ENCODE peak calls at places on chromosomes 4 and X, in five cellular contexts. X is HCT116, M is K562, Q is SK-N-SH, C is H1. D is an unnamed sample.

GRCh38 chr4:19689511-19689910 is 562.2 kb upstream of the SLIT2 start:
- DNase-seq in C (no peak), Q (no peak), M (no peak), X (no peak), D (no peak)

GRCh38 chrX:152405561-152405960 is 45.6 kb downstream of the GABRA3 start:
- DNase-seq in Q (no peak), X (no peak), M (no peak), C (no peak), D (no peak)

GRCh38 chr4:2789801-2790582 is 2.9 kb upstream of the SH3BP2 start:
- DNase-seq in X (no peak), C (no peak), Q (peak), M (no peak), D (no peak)

GRCh38 chr4:174929346-174929745 is 11.2 kb downstream of the ADAM29 start:
- DNase-seq in Q (no peak), X (no peak), M (no peak), C (no peak), D (no peak)

GRCh38 chrX:39827959-39828358 is 269.8 kb downstream of the BCOR start:
- DNase-seq in Q (no peak), M (no peak), X (no peak), C (no peak), D (no peak)

GRCh38 chrX:38654302-38654701 is 93.0 kb downstream of the TSPAN7 start:
- DNase-seq in Q (peak), C (no peak), X (peak), M (peak), D (peak)

GRCh38 chr4:184439856-184440592 is 34.3 kb downstream of the IRF2 start:
- DNase-seq in C (no peak), Q (no peak), X (no peak), M (no peak), D (peak)

GRCh38 chr4:168632246-168632832 is 135.5 kb downstream of the PALLD start:
- DNase-seq in C (no peak), M (no peak), Q (no peak), X (no peak), D (no peak)

GRCh38 chr4:17168571-17168970 is 270.1 kb upstream of the LDB2 start:
- DNase-seq in C (no peak), X (no peak), Q (no peak), M (no peak), D (no peak)

GRCh38 chr4:143389543-143390195 is 53.0 kb downstream of the GAB1 start:
- DNase-seq in Q (no peak), X (no peak), C (no peak), M (no peak), D (peak)

GRCh38 chr4:96936886-96937285 is 1097.0 kb downstream of the PDHA2 start:
- DNase-seq in Q (no peak), C (no peak), M (no peak), X (no peak), D (no peak)

GRCh38 chr4:173167793-173168395 is 717 bp upstream of the GALNT7 start:
- DNase-seq in Q (peak), M (peak), X (peak), C (no peak), D (no peak)

GRCh38 chrX:55008571-55009358 is 8.6 kb downstream of the APEX2 start:
- DNase-seq in Q (no peak), X (peak), M (no peak), C (no peak), D (no peak)

GRCh38 chr4:106486533-106486932 is 118.0 kb upstream of the GIMD1 start:
- DNase-seq in M (no peak), X (no peak), Q (no peak), C (no peak), D (no peak)

GRCh38 chr4:140052050-140052449 is 101.9 kb downstream of the MAML3 start:
- DNase-seq in C (no peak), Q (no peak), M (peak), X (peak), D (peak)

GRCh38 chr4:54330896-54331295 is 101.8 kb downstream of the PDGFRA start:
- DNase-seq in X (no peak), C (no peak), M (no peak), Q (no peak), D (no peak)

DNA sequence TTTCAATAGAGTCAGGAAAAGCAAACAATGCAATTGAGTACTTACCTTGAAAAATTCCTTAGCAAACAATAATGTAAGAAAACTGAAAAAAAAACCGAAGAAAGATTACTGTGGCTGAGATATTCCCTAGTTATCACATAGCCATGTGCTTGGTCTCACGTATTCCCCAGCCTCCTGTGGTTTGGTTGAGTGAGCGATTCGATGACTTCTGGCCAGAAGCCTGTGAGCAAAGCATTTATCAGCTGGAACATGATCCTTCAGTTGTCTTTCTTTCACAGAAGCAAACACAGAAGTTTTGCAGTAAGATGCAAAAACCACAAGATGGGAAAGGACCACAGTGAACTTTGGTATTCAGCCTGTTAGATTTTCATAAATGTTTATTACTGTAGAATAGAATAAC is 1754.3 kb upstream of the AGA start:
- DNase-seq in C (no peak), M (no peak), Q (no peak), X (no peak), D (no peak)
- TF ChIP-seq SIN3A in C (no peak), M (no peak), Q (no peak), X (no peak), D (no peak)

GRCh38 chr4:175951794-175952193 is 113.8 kb upstream of the WDR17 start:
- DNase-seq in Q (no peak), X (no peak), M (no peak), C (no peak), D (no peak)
- TF ChIP-seq YY1 in Q (no peak), X (no peak), M (no peak), C (no peak), D (no peak)

DNA sequence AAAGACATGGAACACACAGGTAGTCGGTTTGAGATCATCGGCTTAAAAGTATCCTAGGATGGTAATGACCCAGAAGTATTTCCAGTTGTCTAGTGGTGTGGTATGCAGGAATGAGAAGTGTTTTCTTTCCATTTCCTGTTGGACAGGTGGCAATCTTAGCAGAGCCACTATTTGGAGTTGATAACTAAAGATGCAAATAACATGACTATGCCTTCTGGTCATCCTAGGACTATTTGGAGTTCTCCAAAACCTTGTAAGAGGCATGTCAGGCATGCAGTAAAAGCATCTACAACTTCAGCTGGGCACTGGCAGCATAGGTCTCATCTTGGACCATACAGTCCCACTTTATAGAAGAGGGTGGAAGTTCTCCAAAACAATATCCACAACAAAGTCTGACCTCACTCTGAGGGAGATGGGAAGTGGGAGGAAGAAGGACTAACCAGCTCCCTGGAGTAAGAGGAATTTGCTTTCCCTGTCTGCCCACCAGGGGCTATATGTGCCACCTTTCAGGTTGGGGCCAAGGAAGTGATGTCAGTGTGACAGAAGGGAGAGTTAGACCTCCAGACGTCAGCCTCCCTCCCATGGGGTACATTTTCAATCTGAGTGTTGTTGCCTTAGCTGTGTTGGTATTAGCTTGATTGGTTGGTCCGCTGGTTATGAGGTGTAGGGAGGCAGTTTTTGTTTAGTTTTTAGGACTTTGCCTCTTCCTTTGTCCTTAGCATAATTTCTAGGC is 101.2 kb upstream of the MYOZ2 start:
- DNase-seq in C (no peak), X (no peak), Q (no peak), M (no peak), D (no peak)
- TF ChIP-seq SIN3A in C (no peak), X (no peak), Q (no peak), M (no peak), D (no peak)

DNA sequence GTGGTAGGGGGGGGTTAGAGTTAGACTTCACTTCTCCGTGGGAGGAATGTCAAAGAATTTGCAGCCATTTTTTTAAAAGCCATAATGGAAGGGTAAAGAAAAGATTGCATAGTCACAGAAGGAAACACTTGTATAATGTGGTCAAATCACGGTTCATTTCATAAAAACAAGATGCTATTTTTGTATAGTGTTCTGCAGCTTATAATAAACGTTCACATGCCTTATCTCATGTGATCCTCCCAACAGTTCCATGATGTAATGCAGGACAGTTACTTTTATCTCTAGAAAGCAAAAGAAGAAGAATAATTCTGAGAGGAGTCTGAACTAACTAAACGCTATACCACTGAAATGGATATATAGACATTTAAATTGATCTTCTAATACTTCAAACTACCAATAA is 71.3 kb upstream of the CAMK2D start:
- DNase-seq in X (no peak), M (no peak), Q (no peak), C (no peak), D (no peak)
- TF ChIP-seq YY1 in X (no peak), M (no peak), Q (no peak), C (no peak), D (no peak)

DNA sequence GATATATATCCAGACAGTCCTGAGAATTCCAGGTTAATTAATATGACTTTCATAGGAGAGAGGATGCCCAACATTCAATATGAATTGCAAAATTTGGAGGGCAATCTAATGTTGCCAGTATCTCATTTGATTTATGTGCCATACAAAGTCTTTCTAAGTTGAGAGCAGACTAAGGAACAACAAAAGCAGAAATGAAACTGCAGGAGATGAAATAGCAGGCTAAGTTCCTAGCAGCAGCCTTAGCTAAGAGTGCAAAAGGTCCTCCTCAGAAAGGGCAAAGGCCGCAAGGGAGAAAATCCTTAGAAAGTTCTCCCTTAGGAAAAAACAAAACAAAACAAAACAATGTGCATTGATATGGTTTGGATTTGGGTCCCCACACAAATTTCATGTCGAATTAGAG is 602.9 kb upstream of the HTR2C start:
- DNase-seq in C (no peak), Q (no peak), M (no peak), X (no peak), D (no peak)
- TF ChIP-seq SIN3A in C (no peak), Q (no peak), M (no peak), X (no peak), D (no peak)

GRCh38 chr4:31467781-31468180 is 747.6 kb downstream of the PCDH7 start:
- DNase-seq in X (no peak), C (no peak), M (no peak), Q (no peak), D (no peak)
- TF ChIP-seq YY1 in X (no peak), C (no peak), M (no peak), Q (no peak), D (no peak)

DNA sequence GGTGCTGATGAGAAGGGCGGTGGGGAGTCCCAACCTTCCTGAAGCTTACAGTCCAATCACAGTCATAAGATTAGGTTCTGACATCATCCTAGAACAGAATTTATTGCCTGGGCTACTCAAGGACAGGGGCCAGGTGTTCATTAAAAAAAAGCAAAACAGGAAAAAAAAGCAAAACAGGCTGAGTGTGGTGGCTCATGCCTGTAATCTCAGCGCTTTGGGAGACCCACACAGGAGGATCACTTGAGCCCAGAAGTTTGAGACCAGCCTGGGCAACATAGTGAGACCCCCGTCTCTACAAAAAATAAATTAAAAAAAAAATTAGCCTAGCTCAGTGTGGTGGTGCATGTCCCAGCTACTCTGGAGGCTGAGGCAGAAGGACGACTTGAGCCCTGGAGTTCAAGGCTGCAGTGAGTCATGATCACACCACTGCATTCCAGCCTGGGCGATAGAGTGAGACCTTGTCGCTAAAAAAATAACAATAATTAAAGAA is 3.0 kb downstream of the RAB9A start:
- DNase-seq in C (no peak), X (no peak), Q (no peak), M (peak), D (peak)
- TF ChIP-seq SIN3A in C (no peak), X (no peak), Q (no peak), M (no peak), D (no peak)

GRCh38 chr4:80711956-80712355 is 318.6 kb upstream of the BMP3 start:
- DNase-seq in M (no peak), X (no peak), C (no peak), Q (no peak), D (no peak)
- TF ChIP-seq YY1 in M (no peak), X (no peak), C (no peak), Q (no peak), D (no peak)